ENCODE peak calls at places on chromosomes 11 and 22, in five cellular contexts. J is A549, U is esophagus squamous epithelium, N is mucosa of descending colon, F is colonic mucosa. X is an unnamed sample.

GRCh38 chr11:62471603-62472002 is 52.8 kb downstream of the SCGB1A1 start:
- DNase-seq in J (no peak), U (no peak), N (no peak), F (no peak), X (no peak)

GRCh38 chr11:134661660-134662059 is 249.6 kb upstream of the B3GAT1 start:
- DNase-seq in J (no peak), U (no peak), N (no peak), F (no peak), X (peak; percentile 51)

GRCh38 chr11:61145228-61146005 is 15.8 kb downstream of the VPS37C start:
- DNase-seq in J (no peak), U (no peak), N (no peak), F (no peak), X (no peak)

GRCh38 chr11:10395196-10395897 is 59.7 kb upstream of the AMPD3 start:
- DNase-seq in J (no peak), U (no peak), N (no peak), F (no peak), X (no peak)

GRCh38 chr11:78660451-78660850 is 85.8 kb upstream of the NARS2 start:
- DNase-seq in J (no peak), U (no peak), N (no peak), F (no peak), X (no peak)

GRCh38 chr22:31676700-31677099 is 14.7 kb upstream of the PISD start:
- DNase-seq in J (peak; percentile 90), U (peak; percentile 74), N (peak; percentile 98), F (peak; percentile 98), X (peak; percentile 99)

GRCh38 chr11:61961570-61962212 is 5.7 kb downstream of the FTH1 start:
- DNase-seq in J (peak; percentile 72), U (no peak), N (peak; percentile 44), F (peak; percentile 53), X (peak; percentile 88)

GRCh38 chr22:46483353-46483752 is 54.1 kb downstream of the CELSR1 start:
- DNase-seq in J (no peak), U (no peak), N (no peak), F (no peak), X (no peak)

GRCh38 chr11:117885777-117886176 is 9.3 kb upstream of the FXYD6 start:
- DNase-seq in J (no peak), U (no peak), N (peak; percentile 46), F (peak; percentile 44), X (peak; percentile 97)

GRCh38 chr11:64400096-64400495 is 41.1 kb downstream of the RPS6KA4 start:
- DNase-seq in J (no peak), U (no peak), N (no peak), F (no peak), X (no peak)

GRCh38 chr11:102614485-102614884 is 10.6 kb downstream of the MMP20 start:
- DNase-seq in J (peak; percentile 52), U (no peak), N (no peak), F (no peak), X (no peak)
- TF ChIP-seq CTCF in J (peak; percentile 31), U (no peak), N (no peak), F (no peak), X (no peak)

DNA sequence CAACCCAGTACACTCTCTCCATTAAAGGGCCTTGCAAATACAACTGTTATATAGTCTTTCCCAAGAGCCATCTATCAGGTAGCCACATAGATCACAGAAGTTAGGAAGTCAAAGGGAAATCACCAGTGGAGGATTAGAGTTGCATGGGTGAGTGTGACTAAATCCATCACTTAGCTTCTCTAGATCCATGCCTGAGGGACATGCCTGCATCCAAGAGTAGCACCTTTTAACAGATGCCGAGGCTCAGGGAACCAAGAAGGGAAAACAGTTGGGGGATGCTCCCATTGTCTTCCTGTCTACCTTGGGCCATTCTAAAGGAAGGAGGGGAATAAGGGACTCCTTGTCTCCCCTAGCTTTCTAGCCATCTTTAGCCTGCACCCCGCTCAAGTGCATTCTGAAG is 77.9 kb downstream of the XRRA1 start:
- DNase-seq in J (no peak), U (no peak), N (no peak), F (no peak), X (no peak)
- H3K9me3 ChIP-seq in J (peaks cover 26% of the 10 kb centered on the region), U (peaks cover 6% of the 10 kb centered on the region), N (peaks cover 73% of the 10 kb centered on the region), F (peaks cover 18% of the 10 kb centered on the region), X (peaks cover 72% of the 10 kb centered on the region)

GRCh38 chr11:96235725-96236124 is 107.3 kb downstream of the MAML2 start:
- DNase-seq in J (no peak), U (no peak), N (no peak), F (no peak), X (no peak)
- TF ChIP-seq CTCF in J (no peak), U (no peak), N (no peak), F (no peak), X (no peak)

GRCh38 chr22:48709976-48710375 is 1117.7 kb downstream of the BRD1 start:
- DNase-seq in J (no peak), U (no peak), N (no peak), F (no peak), X (peak; percentile 28)
- H3K9me3 ChIP-seq in J (no peaks in the 10 kb centered on the region), U (no peaks in the 10 kb centered on the region), N (no peaks in the 10 kb centered on the region), F (no peaks in the 10 kb centered on the region), X (no peaks in the 10 kb centered on the region)

X was measured in kidney.